ENCODE peak calls at places on chromosome 22, in six cellular contexts. I, N, Y, H, X and K are unnamed samples.

GRCh38 chr22:37300551-37301017 is 18.3 kb downstream of the CYTH4 start:
- DNase-seq in H (no peak), Y (no peak), N (no peak), X (no peak), I (peak), K (no peak)

GRCh38 chr22:23193882-23194281 is 13.6 kb downstream of the BCR start:
- DNase-seq in I (no peak), H (no peak), N (no peak), Y (no peak), X (no peak), K (no peak)

GRCh38 chr22:37128555-37129281 is 19.2 kb upstream of the TMPRSS6 start:
- DNase-seq in N (no peak), Y (no peak), I (no peak), H (no peak), X (no peak), K (peak)

GRCh38 chr22:36196254-36197064 is 5.2 kb downstream of the APOL4 start:
- DNase-seq in Y (no peak), H (no peak), X (no peak), I (no peak), N (no peak), K (no peak)

GRCh38 chr22:41682033-41682807 is 6.4 kb downstream of the SNU13 start:
- DNase-seq in X (peak), I (peak), Y (peak), N (peak), H (peak), K (peak)

GRCh38 chr22:39171623-39172264 is 19.3 kb upstream of the CBX7 start:
- DNase-seq in Y (no peak), I (no peak), X (no peak), N (no peak), H (no peak), K (no peak)

GRCh38 chr22:36505998-36506635 is 723 bp downstream of the FOXRED2 start:
- DNase-seq in H (no peak), I (no peak), X (no peak), N (no peak), Y (no peak), K (no peak)

GRCh38 chr22:27385261-27385998 is 416.1 kb downstream of the MN1 start:
- DNase-seq in Y (no peak), X (no peak), N (no peak), H (no peak), I (no peak), K (no peak)

GRCh38 chr22:42676059-42676607 is 26.9 kb upstream of the CYB5R3 start:
- DNase-seq in Y (no peak), N (no peak), X (no peak), H (no peak), I (no peak), K (no peak)

GRCh38 chr22:31055322-31056159 is 25.6 kb upstream of the SMTN start:
- DNase-seq in N (peak), I (peak), X (peak), Y (peak), H (peak), K (peak)

GRCh38 chr22:28417426-28417825 is 262.2 kb downstream of the TTC28 start:
- DNase-seq in H (no peak), Y (no peak), I (no peak), X (no peak), N (no peak), K (no peak)
- TF ChIP-seq CTCF in H (no peak), Y (no peak), I (no peak), X (no peak), N (no peak), K (no peak)

DNA sequence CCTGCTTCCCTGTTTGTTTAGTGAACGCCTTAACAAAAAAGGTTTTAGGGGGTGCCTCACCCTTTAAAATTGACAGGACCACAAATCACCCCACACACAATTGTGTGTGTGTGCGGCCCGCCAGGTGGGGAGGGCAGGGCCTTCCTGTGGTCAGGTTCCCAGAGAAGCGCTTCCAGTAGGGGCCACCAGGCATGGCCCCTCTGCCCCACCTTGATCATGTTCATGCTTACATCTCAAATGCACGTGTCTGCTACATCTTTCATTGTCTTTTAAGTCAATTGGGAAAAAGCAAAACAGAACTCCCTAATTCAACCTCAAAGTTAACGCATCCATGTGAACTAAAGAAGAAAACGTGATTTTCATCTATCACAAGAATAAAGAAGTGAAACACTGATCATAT is 1335.3 kb downstream of the TBC1D22A start:
- DNase-seq in Y (no peak), N (no peak), H (no peak), I (peak), X (no peak), K (no peak)
- TF ChIP-seq CTCF in Y (no peak), N (no peak), H (no peak), I (no peak), X (no peak), K (no peak)

DNA sequence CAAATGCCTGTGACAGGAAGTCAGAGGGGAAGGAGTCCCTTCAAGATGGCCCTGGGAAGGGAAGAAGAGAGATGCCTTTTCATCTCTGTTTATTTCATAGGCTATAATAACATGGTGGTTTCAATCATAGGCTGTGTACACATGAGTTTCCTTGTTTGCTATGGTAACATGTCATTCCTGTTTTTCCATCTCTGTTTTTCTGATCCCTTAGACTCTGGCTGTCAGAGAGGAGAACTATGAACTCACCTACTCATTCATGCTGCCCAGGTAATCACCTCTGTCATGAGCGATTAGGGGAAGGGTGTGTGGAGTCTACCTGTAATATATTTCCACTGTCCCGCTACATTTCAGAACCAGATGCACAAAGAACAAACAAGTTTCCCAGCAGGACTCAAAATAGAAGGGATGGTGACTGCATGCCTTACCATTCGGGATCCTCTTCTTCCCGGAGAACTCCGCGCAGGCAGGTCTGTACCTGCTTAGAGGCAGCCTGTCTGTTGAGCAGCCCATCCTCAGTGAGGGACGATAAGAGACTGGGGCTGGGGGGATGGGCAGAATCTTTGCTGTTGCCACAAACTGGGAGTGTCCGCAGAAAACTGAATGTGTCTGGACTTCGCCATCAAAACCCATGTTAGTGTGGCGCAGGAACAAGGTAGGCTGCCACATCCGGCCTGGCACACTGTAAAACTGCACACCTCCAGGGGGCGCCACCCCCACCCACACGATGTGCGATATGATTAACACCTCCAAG is 7.1 kb upstream of the PEX26 start:
- DNase-seq in H (peak), Y (no peak), I (no peak), X (no peak), N (no peak), K (no peak)
- TF ChIP-seq CTCF in H (peak), Y (no peak), I (no peak), X (no peak), N (peak), K (no peak)

GRCh38 chr22:46263208-46263575 is at the start of gene PKDREJ:
- DNase-seq in H (no peak), Y (no peak), X (no peak), N (no peak), I (no peak), K (no peak)

GRCh38 chr22:46259374-46259773 is 3.8 kb downstream of the PKDREJ start:
- DNase-seq in I (no peak), X (no peak), N (no peak), H (no peak), Y (no peak), K (no peak)

GRCh38 chr22:46260038-46260437 is 3.1 kb downstream of the PKDREJ start:
- DNase-seq in Y (no peak), I (no peak), X (no peak), N (no peak), H (no peak), K (no peak)

GRCh38 chr22:46267431-46268279 is at the start of gene TTC38:
- DNase-seq in H (peak), X (no peak), Y (peak), N (peak), I (peak), K (peak)

GRCh38 chr22:46262449-46263207 is 515 bp downstream of the PKDREJ start:
- DNase-seq in H (peak), N (peak), Y (peak), X (no peak), I (peak), K (peak)
- TF ChIP-seq CTCF in H (peak), N (peak), Y (peak), X (peak), I (no peak), K (no peak)

GRCh38 chr22:20760084-20760483 is 13.8 kb upstream of the SERPIND1 start:
- DNase-seq in Y (no peak), I (no peak), H (no peak), N (no peak), X (no peak), K (no peak)

GRCh38 chr22:20756846-20757245 is 17.1 kb upstream of the SERPIND1 start:
- DNase-seq in N (no peak), I (no peak), X (no peak), H (no peak), Y (no peak), K (no peak)

GRCh38 chr22:20761536-20761935 is 12.4 kb upstream of the SERPIND1 start:
- DNase-seq in Y (no peak), X (no peak), H (no peak), I (no peak), N (no peak), K (no peak)

GRCh38 chr22:20762233-20762796 is 11.6 kb upstream of the SERPIND1 start:
- DNase-seq in N (no peak), X (no peak), I (no peak), Y (no peak), H (no peak), K (no peak)

GRCh38 chr22:20758688-20759087 is 15.2 kb upstream of the SERPIND1 start:
- DNase-seq in Y (no peak), N (no peak), X (no peak), I (no peak), H (no peak), K (no peak)
- TF ChIP-seq CTCF in Y (no peak), N (no peak), X (no peak), I (no peak), H (no peak), K (no peak)

DNA sequence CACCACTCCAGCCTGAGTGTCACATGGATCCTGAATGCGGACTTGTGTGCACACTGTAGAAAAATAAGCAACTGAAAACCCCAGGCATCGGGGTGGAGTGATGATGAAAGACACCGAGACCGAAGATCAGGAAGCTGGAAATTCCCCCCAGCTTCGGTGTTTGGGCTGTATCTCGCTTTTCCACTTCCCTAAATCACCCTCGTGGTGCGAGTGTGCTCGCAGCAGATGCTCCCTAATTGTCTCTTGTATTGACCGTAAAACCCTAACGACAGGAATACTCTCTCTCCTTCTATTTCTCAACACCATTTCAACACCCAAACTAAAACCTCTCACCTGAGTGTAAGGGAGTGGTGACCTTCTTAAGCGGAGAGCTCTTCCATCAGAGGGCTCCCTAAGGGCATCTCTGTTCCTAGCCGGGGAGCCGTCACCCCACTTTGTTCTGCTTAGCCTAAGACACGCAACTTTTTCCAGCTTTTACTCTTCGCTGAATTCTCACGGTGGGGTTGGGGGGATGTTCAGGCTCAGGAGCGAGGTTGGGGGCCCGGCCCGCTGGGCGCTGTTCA is 637 bp upstream of the GRK3 start:
- DNase-seq in Y (peak), I (peak), H (peak), N (no peak), X (no peak), K (peak)
- TF ChIP-seq CTCF in Y (no peak), I (no peak), H (no peak), N (no peak), X (no peak), K (no peak)